ENCODE peak calls at places on chromosome 12, in nine cellular contexts. H, Q, C, W, Y, F, X, M and L are unnamed samples.
A peak's percentile ranks its signal among the peaks of the same experiment; 100 is the strongest.

GRCh38 chr12:88836156-88836555 is 255.9 kb upstream of the KITLG start:
- DNase-seq in Y (no peak), M (peak; percentile 10), X (no peak), Q (no peak), H (no peak), C (no peak), F (no peak), W (no peak), L (no peak)

GRCh38 chr12:67241482-67241881 is 27.7 kb upstream of the CAND1 start:
- DNase-seq in F (no peak), H (no peak), M (no peak), X (no peak), W (no peak), C (no peak), Y (no peak), Q (no peak), L (no peak)

GRCh38 chr12:22672951-22673350 is 48.0 kb downstream of the ETNK1 start:
- DNase-seq in F (no peak), X (no peak), C (no peak), M (no peak), W (no peak), Y (no peak), Q (no peak), H (no peak), L (no peak)

GRCh38 chr12:54723653-54724256 is 75.6 kb upstream of the DCD start:
- DNase-seq in Q (no peak), H (no peak), F (no peak), Y (peak; percentile 75), C (no peak), X (peak; percentile 24), W (peak; percentile 13), M (no peak), L (no peak)

GRCh38 chr12:121181181-121181580 is 28.7 kb upstream of the P2RX4 start:
- DNase-seq in F (no peak), C (no peak), Y (no peak), W (no peak), Q (no peak), H (no peak), M (no peak), X (no peak), L (no peak)

GRCh38 chr12:76883826-76884225 is 5.0 kb upstream of the CSRP2 start:
- DNase-seq in Q (no peak), F (no peak), M (no peak), X (no peak), W (no peak), C (no peak), H (no peak), Y (no peak), L (no peak)

GRCh38 chr12:30926243-30927209 is at the start of gene TSPAN11:
- DNase-seq in Y (peak; percentile 94), W (no peak), C (no peak), M (no peak), H (no peak), X (peak; percentile 48), Q (peak; percentile 79), F (no peak), L (no peak)

GRCh38 chr12:45828402-45828801 is 98.9 kb downstream of the ARID2 start:
- DNase-seq in H (no peak), W (no peak), F (no peak), C (no peak), Q (no peak), M (no peak), X (no peak), Y (no peak), L (no peak)

GRCh38 chr12:6635856-6636521 is at the start of gene LPAR5:
- DNase-seq in M (no peak), Y (peak; percentile 58), W (peak; percentile 32), C (no peak), H (peak; percentile 78), F (peak; percentile 30), X (no peak), Q (no peak), L (no peak)

GRCh38 chr12:29691146-29691854 is 92.4 kb downstream of the TMTC1 start:
- DNase-seq in M (no peak), Q (no peak), X (no peak), Y (peak; percentile 77), C (no peak), F (no peak), H (no peak), W (no peak), L (no peak)

GRCh38 chr12:16294589-16294988 is 17.1 kb upstream of the SLC15A5 start:
- DNase-seq in F (no peak), W (no peak), H (no peak), M (no peak), X (no peak), C (no peak), Q (no peak), Y (no peak), L (peak; percentile 20)

GRCh38 chr12:79444089-79444488 is 246.7 kb downstream of the PAWR start:
- DNase-seq in F (no peak), W (no peak), X (peak; percentile 83), Q (no peak), C (no peak), M (no peak), H (no peak), Y (no peak), L (no peak)

GRCh38 chr12:51393676-51394545 is 2.7 kb upstream of the GALNT6 start:
- DNase-seq in X (peak; percentile 85), W (no peak), H (no peak), F (no peak), M (no peak), C (peak; percentile 63), Q (no peak), Y (no peak), L (no peak)

GRCh38 chr12:95051241-95051640 is 22.2 kb downstream of the NR2C1 start:
- DNase-seq in W (no peak), M (no peak), F (no peak), C (no peak), Q (no peak), H (no peak), X (no peak), Y (no peak), L (no peak)

GRCh38 chr12:95059984-95060383 is 13.4 kb downstream of the NR2C1 start:
- DNase-seq in C (no peak), Y (no peak), Q (no peak), W (no peak), M (no peak), X (no peak), H (no peak), F (no peak), L (no peak)

GRCh38 chr12:95057431-95057830 is 16.0 kb downstream of the NR2C1 start:
- DNase-seq in Q (no peak), W (no peak), F (no peak), C (no peak), X (no peak), H (no peak), M (no peak), Y (no peak), L (no peak)

DNA sequence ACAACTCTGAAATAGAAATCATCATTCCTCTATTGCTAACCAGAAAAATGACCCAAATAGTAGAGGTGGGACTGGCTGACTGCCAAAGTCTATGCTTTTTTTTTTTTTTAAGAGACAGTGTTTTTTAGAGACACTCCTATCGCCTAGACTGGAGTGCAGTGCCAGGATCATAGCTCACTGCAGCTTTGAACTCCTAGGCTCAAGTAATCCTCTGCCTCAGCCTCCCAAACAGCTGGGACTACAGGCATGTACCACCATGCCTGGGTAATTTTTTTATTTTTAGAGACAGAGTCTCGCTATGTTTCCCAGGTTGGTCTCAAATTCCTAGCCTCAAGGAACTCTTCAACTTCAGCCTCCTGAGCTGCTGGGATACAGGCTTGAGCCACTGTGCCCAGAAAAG is 19.2 kb downstream of the NR2C1 start:
- DNase-seq in X (no peak), H (no peak), Y (no peak), F (no peak), C (no peak), W (no peak), M (no peak), Q (no peak), L (no peak)
- H3K36me3 ChIP-seq in X (peaks cover 8% of the 10 kb centered on the region), H (peaks cover 82% of the 10 kb centered on the region), Y (peaks cover 43% of the 10 kb centered on the region), F (no peaks in the 10 kb centered on the region), C (peaks cover 26% of the 10 kb centered on the region), W (peaks cover 24% of the 10 kb centered on the region), M (peaks cover 9% of the 10 kb centered on the region), Q (peaks cover 11% of the 10 kb centered on the region), L (peaks cover 37% of the 10 kb centered on the region)

GRCh38 chr12:68264864-68265256 is 11.5 kb upstream of the IL22 start:
- DNase-seq in M (no peak), X (no peak), Y (no peak), W (no peak), H (no peak), F (no peak), C (no peak), Q (no peak), L (no peak)
- H3K4me3 ChIP-seq in M (no peak overlapping the region), X (no peak overlapping the region), Y (no peak overlapping the region), W (no peak overlapping the region), H (no peak overlapping the region), F (no peak overlapping the region), C (no peak overlapping the region), Q (no peak overlapping the region), L (no peak overlapping the region)

GRCh38 chr12:57085999-57086950 is 2.6 kb upstream of the NAB2 start:
- DNase-seq in M (peak; percentile 50), Q (peak; percentile 72), W (no peak), C (no peak), H (peak; percentile 37), F (peak; percentile 61), X (peak; percentile 83), Y (peak; percentile 90), L (no peak)
- TF ChIP-seq POLR2AphosphoS5 in M (no peak), Q (peak; percentile 73), W (no peak), C (no peak), H (peak; percentile 17), F (no peak), X (no peak), Y (peak; percentile 59), L (peak; percentile 72)

GRCh38 chr12:110540048-110540447 is 37.9 kb downstream of the RAD9B start:
- DNase-seq in W (no peak), F (no peak), Y (no peak), X (no peak), C (no peak), Q (no peak), M (no peak), H (no peak), L (no peak)
- H3K36me3 ChIP-seq in W (peaks cover 12% of the 10 kb centered on the region), F (no peaks in the 10 kb centered on the region), Y (peaks cover 19% of the 10 kb centered on the region), X (peaks cover 7% of the 10 kb centered on the region), C (peaks cover 8% of the 10 kb centered on the region), Q (peaks cover 5% of the 10 kb centered on the region), M (peaks cover 15% of the 10 kb centered on the region), H (peaks cover 52% of the 10 kb centered on the region), L (peaks cover 38% of the 10 kb centered on the region)

GRCh38 chr12:14256139-14256538 is 109.3 kb upstream of the ATF7IP start:
- DNase-seq in W (no peak), F (no peak), C (no peak), Y (no peak), M (no peak), H (no peak), Q (no peak), X (peak; percentile 56), L (no peak)

GRCh38 chr12:14257303-14257733 is 108.2 kb upstream of the ATF7IP start:
- DNase-seq in W (no peak), C (no peak), X (no peak), Q (no peak), H (no peak), M (no peak), F (no peak), Y (no peak), L (no peak)

GRCh38 chr12:14257734-14258467 is 107.6 kb upstream of the ATF7IP start:
- DNase-seq in M (peak; percentile 95), X (peak; percentile 99), W (peak; percentile 97), C (peak; percentile 56), H (peak; percentile 95), Y (peak; percentile 100), F (peak; percentile 93), Q (peak; percentile 96), L (peak; percentile 99)

GRCh38 chr12:14258468-14258947 is 107.0 kb upstream of the ATF7IP start:
- DNase-seq in F (no peak), W (no peak), X (no peak), Q (no peak), Y (peak; percentile 57), M (no peak), H (no peak), C (no peak), L (no peak)

GRCh38 chr12:14256555-14257169 is 108.8 kb upstream of the ATF7IP start:
- DNase-seq in X (peak; percentile 85), C (no peak), W (peak; percentile 80), Y (peak; percentile 92), M (peak; percentile 52), F (peak; percentile 63), Q (peak; percentile 62), H (peak; percentile 78), L (no peak)
- H3K4me3 ChIP-seq in X (no peak overlapping the region), C (no peak overlapping the region), W (no peak overlapping the region), Y (peak overlapping the region; percentile 20), M (peak overlapping the region; percentile 60), F (no peak overlapping the region), Q (peak overlapping the region; percentile 10), H (no peak overlapping the region), L (peak overlapping the region; percentile 52)